ENCODE peak calls at places on chromosomes 5 and 9, in six cellular contexts. A is neural progenitor cell, Z is HepG2, Y is HCT116, L is A673, W is fibroblast of lung. F is an unnamed sample. For H3K9me3, the result is how much of the 10 kb centered on the place peaks cover.

GRCh38 chr9:120776788-120777187 is 16.4 kb downstream of the FBXW2 start:
- DNase-seq in Y (no peak), L (no peak), W (no peak), Z (no peak), A (no peak), F (no peak)

GRCh38 chr9:3794005-3794404 is 268.2 kb upstream of the RFX3 start:
- DNase-seq in A (peak), L (peak), Z (peak), W (peak), Y (no peak), F (peak)

GRCh38 chr9:99416007-99416406 is 193.9 kb downstream of the SEC61B start:
- DNase-seq in Z (no peak), W (peak), Y (no peak), A (no peak), L (peak), F (peak)

GRCh38 chr9:14524881-14525515 is 168.2 kb downstream of the ZDHHC21 start:
- DNase-seq in Y (no peak), A (no peak), W (no peak), L (no peak), Z (no peak), F (no peak)

GRCh38 chr5:151051066-151051930 is 29.5 kb downstream of the TNIP1 start:
- DNase-seq in A (peak), Z (peak), L (peak), Y (peak), W (peak), F (peak)

GRCh38 chr9:8382266-8382665 is 582.7 kb upstream of the DMAC1 start:
- DNase-seq in Z (no peak), Y (no peak), W (no peak), A (peak), L (no peak), F (no peak)

GRCh38 chr5:74042559-74043357 is 416.8 kb downstream of the ARHGEF28 start:
- DNase-seq in A (no peak), Y (no peak), W (peak), L (no peak), Z (no peak), F (peak)

GRCh38 chr5:97628011-97628410 is 445.0 kb upstream of the RIOK2 start:
- DNase-seq in Y (no peak), W (no peak), Z (no peak), A (peak), L (no peak), F (no peak)

GRCh38 chr5:2492476-2492875 is 259.0 kb downstream of the IRX2 start:
- DNase-seq in L (no peak), A (no peak), Y (no peak), Z (no peak), W (no peak), F (no peak)

GRCh38 chr5:125103459-125103858 is 357.0 kb upstream of the ZNF608 start:
- DNase-seq in W (no peak), A (no peak), Y (no peak), Z (no peak), L (no peak), F (no peak)

GRCh38 chr9:974993-975739 is 1.3 kb upstream of the DMRT3 start:
- DNase-seq in Z (no peak), A (peak), W (no peak), L (no peak), Y (no peak), F (no peak)

GRCh38 chr9:976258-976804 is at the start of gene DMRT3:
- DNase-seq in A (peak), L (no peak), Z (no peak), Y (no peak), W (no peak), F (no peak)

GRCh38 chr9:974064-974992 is 2.1 kb upstream of the DMRT3 start:
- DNase-seq in W (no peak), Z (no peak), Y (no peak), A (peak), L (no peak), F (no peak)

GRCh38 chr9:976805-977360 is 428 bp downstream of the DMRT3 start:
- DNase-seq in Z (no peak), W (no peak), L (no peak), Y (no peak), A (peak), F (peak)

GRCh38 chr9:975740-976257 is 656 bp upstream of the DMRT3 start:
- DNase-seq in Y (no peak), W (no peak), A (no peak), L (no peak), Z (no peak), F (no peak)
- TF ChIP-seq EZH2 in Y (no peak), W (no peak), A (no peak), L (peak), Z (no peak), F (no peak)

DNA sequence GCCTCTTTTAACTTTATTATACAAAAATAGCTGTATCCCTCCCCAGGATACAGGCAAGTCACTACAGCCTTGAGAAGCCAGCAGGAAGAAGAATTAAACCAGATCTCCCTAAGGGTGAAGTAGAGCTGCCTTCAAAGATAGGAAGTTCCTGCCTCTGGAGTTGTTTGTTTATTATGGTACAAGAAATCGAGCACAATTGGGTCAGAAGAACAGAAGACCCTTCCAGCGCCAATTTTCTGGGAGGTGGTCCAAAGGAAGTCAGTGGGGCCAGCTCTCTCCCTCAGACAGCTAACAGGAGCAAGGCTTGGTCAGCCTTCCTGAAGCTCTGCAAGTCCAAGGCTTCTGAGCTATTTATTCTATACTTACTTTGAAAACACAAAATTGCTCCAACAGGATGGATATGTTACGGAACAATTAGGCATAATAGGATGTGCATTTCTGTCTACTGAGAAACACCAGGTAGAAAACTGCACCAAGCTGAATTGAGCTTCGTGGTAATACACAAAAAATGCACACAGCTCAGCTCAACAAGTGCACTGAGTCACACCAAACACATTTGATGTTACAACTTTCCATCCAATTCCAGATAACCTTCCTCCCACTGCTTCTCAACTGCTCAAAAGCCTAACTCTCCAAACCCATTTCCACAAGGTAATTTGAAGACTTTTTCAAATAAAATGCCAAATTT is 16.0 kb downstream of the SERINC5 start:
- DNase-seq in W (peak), A (no peak), Z (no peak), L (no peak), Y (no peak), F (peak)
- H3K4me3 ChIP-seq in W (no peak), A (no peak), Z (no peak), L (no peak), Y (no peak), F (no peak)

GRCh38 chr5:141422742-141423291 is 2.0 kb downstream of the PCDHGA11 start:
- DNase-seq in A (no peak), L (no peak), Y (no peak), W (no peak), Z (no peak), F (no peak)
- H3K9me3 ChIP-seq in A (half or more), L (half or more), Y (under half), W (under half), Z (under half), F (under half)

DNA sequence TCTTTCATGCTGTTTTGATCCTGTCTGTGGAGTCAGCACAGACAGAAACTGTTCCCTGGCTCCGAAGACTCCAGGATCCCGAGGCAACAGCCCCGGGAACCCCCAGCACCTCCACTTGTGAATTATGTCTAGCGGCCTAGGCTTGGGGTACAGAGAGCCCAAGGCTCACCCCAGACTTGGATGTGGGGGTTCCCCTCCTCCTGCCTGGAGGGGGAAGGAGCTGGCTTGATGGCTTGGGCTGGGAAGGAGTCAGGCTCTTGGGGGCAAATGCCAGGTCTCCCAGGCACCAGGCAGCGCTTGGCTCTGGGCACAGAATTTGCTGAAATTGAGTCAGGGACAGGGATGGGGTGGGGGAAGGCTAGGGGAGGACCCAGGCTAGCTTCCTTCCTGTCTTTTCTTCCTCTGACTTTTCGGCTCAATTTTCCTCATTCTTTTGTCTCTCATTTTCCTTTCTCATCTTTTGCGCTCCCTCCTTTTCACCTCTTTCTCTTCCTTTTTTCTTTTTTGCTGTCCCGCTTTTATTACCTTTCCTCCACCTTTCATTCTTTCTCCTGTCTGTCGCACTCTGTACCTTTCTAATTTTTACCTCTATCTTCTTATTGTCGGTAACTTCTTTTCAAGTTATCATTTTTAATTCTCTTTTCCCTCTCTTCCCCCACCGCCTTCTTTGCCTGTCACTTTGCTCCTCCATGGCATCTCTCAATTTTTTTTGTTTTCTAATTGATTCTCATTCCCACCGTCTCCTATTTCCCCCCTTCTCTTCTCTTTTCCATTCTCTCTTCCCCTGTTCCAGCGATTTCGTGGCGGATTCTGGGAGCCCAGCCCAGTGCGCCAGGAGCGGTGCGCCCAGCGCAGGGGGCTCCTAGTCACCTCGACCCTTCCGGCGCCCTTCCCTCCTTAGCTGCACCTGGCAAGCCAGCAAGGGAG is 10.5 kb downstream of the MSX2 start:
- DNase-seq in L (no peak), W (no peak), Y (no peak), Z (no peak), A (peak), F (no peak)
- TF ChIP-seq EZH2 in L (no peak), W (peak), Y (no peak), Z (peak), A (no peak), F (no peak)

GRCh38 chr9:117705386-117705785 is 1.2 kb downstream of the TLR4 start:
- DNase-seq in Y (no peak), L (no peak), A (no peak), W (no peak), Z (no peak), F (no peak)
- H3K4me3 ChIP-seq in Y (no peak), L (no peak), A (no peak), W (no peak), Z (no peak), F (no peak)